ENCODE peak calls at places on chromosomes 6 and 20, in eight cellular contexts. One of them, this sample, is unnamed.

GRCh38 chr20:37305839-37306238 is 16.4 kb downstream of the MANBAL start:
- DNase-seq in adipocyte: no peak
- DNase-seq in stimulated activated CD4-positive, alpha-beta T cell treated with anti-CD3 and anti-CD28 coated beads, Interleukin-1b, Interleukin-23, amount 100 ng/mL, for 1 hour: no peak
- DNase-seq in NCI-H774: no peak
- DNase-seq in astrocyte of the spinal cord: no peak
- DNase-seq in activated naive CD4-positive, alpha-beta T cell treated with Interleukin-2 at 50 U/mL for 16 hours: no peak
- DNase-seq in activated CD8-positive, alpha-beta memory T cell treated with anti-CD3 and anti-CD28 coated beads for 4 hours: no peak
- DNase-seq in lung: no peak
- DNase-seq in this sample: no peak

GRCh38 chr6:125251516-125252229 is 50.1 kb downstream of the HDDC2 start:
- DNase-seq in adipocyte: peak
- DNase-seq in stimulated activated CD4-positive, alpha-beta T cell treated with anti-CD3 and anti-CD28 coated beads, Interleukin-1b, Interleukin-23, amount 100 ng/mL, for 1 hour: no peak
- DNase-seq in NCI-H774: no peak
- DNase-seq in astrocyte of the spinal cord: peak
- DNase-seq in activated naive CD4-positive, alpha-beta T cell treated with Interleukin-2 at 50 U/mL for 16 hours: no peak
- DNase-seq in activated CD8-positive, alpha-beta memory T cell treated with anti-CD3 and anti-CD28 coated beads for 4 hours: no peak
- DNase-seq in lung: no peak
- DNase-seq in this sample: no peak

GRCh38 chr6:71452709-71453108 is 164.1 kb downstream of the OGFRL1 start:
- DNase-seq in adipocyte: no peak
- DNase-seq in stimulated activated CD4-positive, alpha-beta T cell treated with anti-CD3 and anti-CD28 coated beads, Interleukin-1b, Interleukin-23, amount 100 ng/mL, for 1 hour: no peak
- DNase-seq in NCI-H774: no peak
- DNase-seq in astrocyte of the spinal cord: no peak
- DNase-seq in activated naive CD4-positive, alpha-beta T cell treated with Interleukin-2 at 50 U/mL for 16 hours: no peak
- DNase-seq in activated CD8-positive, alpha-beta memory T cell treated with anti-CD3 and anti-CD28 coated beads for 4 hours: no peak
- DNase-seq in lung: no peak
- DNase-seq in this sample: no peak

GRCh38 chr6:87436435-87436834 is 28.7 kb downstream of the CFAP206 start:
- DNase-seq in adipocyte: peak
- DNase-seq in stimulated activated CD4-positive, alpha-beta T cell treated with anti-CD3 and anti-CD28 coated beads, Interleukin-1b, Interleukin-23, amount 100 ng/mL, for 1 hour: no peak
- DNase-seq in NCI-H774: no peak
- DNase-seq in astrocyte of the spinal cord: peak
- DNase-seq in activated naive CD4-positive, alpha-beta T cell treated with Interleukin-2 at 50 U/mL for 16 hours: peak
- DNase-seq in activated CD8-positive, alpha-beta memory T cell treated with anti-CD3 and anti-CD28 coated beads for 4 hours: peak
- DNase-seq in lung: no peak
- DNase-seq in this sample: peak

GRCh38 chr6:26152226-26153101 is 65.2 kb downstream of the HFE start:
- DNase-seq in adipocyte: no peak
- DNase-seq in stimulated activated CD4-positive, alpha-beta T cell treated with anti-CD3 and anti-CD28 coated beads, Interleukin-1b, Interleukin-23, amount 100 ng/mL, for 1 hour: no peak
- DNase-seq in NCI-H774: no peak
- DNase-seq in astrocyte of the spinal cord: no peak
- DNase-seq in activated naive CD4-positive, alpha-beta T cell treated with Interleukin-2 at 50 U/mL for 16 hours: no peak
- DNase-seq in activated CD8-positive, alpha-beta memory T cell treated with anti-CD3 and anti-CD28 coated beads for 4 hours: no peak
- DNase-seq in lung: no peak
- DNase-seq in this sample: no peak

GRCh38 chr6:12232339-12232738 is 57.8 kb upstream of the EDN1 start:
- DNase-seq in adipocyte: no peak
- DNase-seq in stimulated activated CD4-positive, alpha-beta T cell treated with anti-CD3 and anti-CD28 coated beads, Interleukin-1b, Interleukin-23, amount 100 ng/mL, for 1 hour: no peak
- DNase-seq in NCI-H774: no peak
- DNase-seq in astrocyte of the spinal cord: no peak
- DNase-seq in activated naive CD4-positive, alpha-beta T cell treated with Interleukin-2 at 50 U/mL for 16 hours: no peak
- DNase-seq in activated CD8-positive, alpha-beta memory T cell treated with anti-CD3 and anti-CD28 coated beads for 4 hours: no peak
- DNase-seq in lung: no peak
- DNase-seq in this sample: no peak

GRCh38 chr20:25579081-25579770 is 6.1 kb downstream of the NINL start:
- DNase-seq in adipocyte: no peak
- DNase-seq in stimulated activated CD4-positive, alpha-beta T cell treated with anti-CD3 and anti-CD28 coated beads, Interleukin-1b, Interleukin-23, amount 100 ng/mL, for 1 hour: no peak
- DNase-seq in NCI-H774: no peak
- DNase-seq in astrocyte of the spinal cord: peak
- DNase-seq in activated naive CD4-positive, alpha-beta T cell treated with Interleukin-2 at 50 U/mL for 16 hours: no peak
- DNase-seq in activated CD8-positive, alpha-beta memory T cell treated with anti-CD3 and anti-CD28 coated beads for 4 hours: no peak
- DNase-seq in lung: no peak
- DNase-seq in this sample: no peak

GRCh38 chr6:130620338-130620781 is 206.8 kb upstream of the SMLR1 start:
- DNase-seq in adipocyte: peak
- DNase-seq in stimulated activated CD4-positive, alpha-beta T cell treated with anti-CD3 and anti-CD28 coated beads, Interleukin-1b, Interleukin-23, amount 100 ng/mL, for 1 hour: no peak
- DNase-seq in NCI-H774: no peak
- DNase-seq in astrocyte of the spinal cord: peak
- DNase-seq in activated naive CD4-positive, alpha-beta T cell treated with Interleukin-2 at 50 U/mL for 16 hours: no peak
- DNase-seq in activated CD8-positive, alpha-beta memory T cell treated with anti-CD3 and anti-CD28 coated beads for 4 hours: no peak
- DNase-seq in lung: no peak
- DNase-seq in this sample: no peak